ENCODE peak calls at places on chromosome 22, in five cellular contexts. X is neuronal stem cell, N is AG09309, C is astrocyte of the spinal cord, G is neural progenitor cell. A is an unnamed sample.

GRCh38 chr22:36860821-36861659 is at the start of gene NCF4:
- DNase-seq in X (no peak), N (no peak), C (no peak), G (no peak), A (no peak)

GRCh38 chr22:24147666-24148065 is 33.6 kb upstream of the SUSD2 start:
- DNase-seq in X (no peak), N (no peak), C (no peak), G (no peak), A (no peak)

GRCh38 chr22:37501610-37502341 is 15.6 kb upstream of the MFNG start:
- DNase-seq in X (no peak), N (peak; percentile 51), C (peak; percentile 92), G (no peak), A (no peak)

GRCh38 chr22:18000441-18001039 is 23.8 kb downstream of the MICAL3 start:
- DNase-seq in X (peak; percentile 43), N (no peak), C (no peak), G (peak; percentile 63), A (no peak)

GRCh38 chr22:41830174-41830573 is 2.7 kb upstream of the SREBF2 start:
- DNase-seq in X (no peak), N (no peak), C (no peak), G (no peak), A (no peak)

GRCh38 chr22:30340911-30341685 is 14.4 kb upstream of the TBC1D10A start:
- DNase-seq in X (no peak), N (no peak), C (no peak), G (no peak), A (no peak)

GRCh38 chr22:47304191-47304831 is 541.9 kb downstream of the TBC1D22A start:
- DNase-seq in X (no peak), N (no peak), C (no peak), G (no peak), A (no peak)

GRCh38 chr22:22111267-22111751 is 128.7 kb upstream of the TOP3B start:
- DNase-seq in X (no peak), N (no peak), C (peak; percentile 78), G (no peak), A (no peak)

GRCh38 chr22:24950272-24950902 is 2.1 kb upstream of the KIAA1671 start:
- DNase-seq in X (no peak), N (no peak), C (no peak), G (peak; percentile 72), A (peak; percentile 16)

GRCh38 chr22:17891427-17892167 is 117.3 kb upstream of the BID start:
- DNase-seq in X (no peak), N (no peak), C (no peak), G (peak; percentile 56), A (no peak)

GRCh38 chr22:19477321-19478085 is 1.5 kb downstream of the UFD1 start:
- DNase-seq in X (no peak), N (no peak), C (peak; percentile 21), G (no peak), A (no peak)

GRCh38 chr22:30245985-30246901 is at the start of gene LIF:
- DNase-seq in X (no peak), N (no peak), C (peak; percentile 82), G (peak; percentile 60), A (peak; percentile 15)

GRCh38 chr22:48844096-48844675 is 983.5 kb downstream of the BRD1 start:
- DNase-seq in X (no peak), N (no peak), C (no peak), G (no peak), A (no peak)

DNA sequence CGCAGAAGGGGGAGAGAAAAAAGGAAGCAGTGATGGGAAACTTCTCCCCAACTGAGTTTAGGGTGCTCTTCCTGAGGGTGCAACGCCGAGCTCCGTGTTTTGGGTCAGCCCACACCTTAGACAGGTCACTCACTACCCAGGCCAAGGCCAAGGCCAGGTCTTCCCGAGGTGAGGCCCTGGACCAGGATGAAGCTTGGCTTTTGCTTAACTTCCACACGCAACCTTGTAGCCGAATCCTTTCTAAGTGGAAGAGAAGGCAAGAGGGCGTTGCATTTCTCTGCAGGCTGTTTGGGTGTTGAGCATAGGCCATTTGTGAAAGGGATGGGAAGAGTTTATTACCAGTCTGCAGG is 1.4 kb downstream of the KREMEN1 start:
- DNase-seq in X (no peak), N (no peak), C (no peak), G (no peak), A (no peak)
- H3K4me3 ChIP-seq in X (peak overlapping the region; percentile 87), N (peak overlapping the region; percentile 63), C (no peak overlapping the region), G (peak overlapping the region; percentile 46), A (peak overlapping the region; percentile 71)

GRCh38 chr22:46039531-46039930 is 62.6 kb upstream of the WNT7B start:
- DNase-seq in X (no peak), N (no peak), C (no peak), G (no peak), A (no peak)

GRCh38 chr22:46040471-46041465 is 63.8 kb upstream of the WNT7B start:
- DNase-seq in X (no peak), N (no peak), C (no peak), G (no peak), A (no peak)

GRCh38 chr22:46043339-46043738 is 66.4 kb upstream of the WNT7B start:
- DNase-seq in X (no peak), N (no peak), C (no peak), G (no peak), A (peak; percentile 8)

GRCh38 chr22:46042786-46043185 is 65.8 kb upstream of the WNT7B start:
- DNase-seq in X (no peak), N (no peak), C (no peak), G (no peak), A (no peak)

GRCh38 chr22:46041642-46042041 is 64.7 kb upstream of the WNT7B start:
- DNase-seq in X (no peak), N (no peak), C (no peak), G (no peak), A (no peak)
- H3K4me3 ChIP-seq in X (no peak overlapping the region), N (no peak overlapping the region), C (no peak overlapping the region), G (no peak overlapping the region), A (no peak overlapping the region)

DNA sequence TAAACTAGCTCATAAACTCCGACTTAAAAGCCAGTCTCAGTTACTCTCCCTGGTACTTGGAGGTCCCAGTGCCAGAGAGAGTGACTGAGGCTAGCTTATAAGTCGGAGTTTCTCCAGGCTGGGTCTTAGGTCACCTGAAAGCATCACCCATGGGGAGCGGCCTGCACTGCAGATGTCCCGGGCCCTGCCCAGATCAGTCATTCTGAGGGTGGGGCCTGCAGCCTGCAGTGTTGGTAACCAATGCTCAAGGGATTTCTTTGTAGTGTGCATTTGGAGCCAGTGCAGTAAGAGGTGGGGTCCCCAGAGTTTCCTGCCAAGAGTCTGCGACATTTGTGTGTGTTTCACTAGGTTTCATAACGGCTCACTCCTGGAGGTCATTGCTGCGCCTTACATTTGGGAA is 14.8 kb downstream of the TAB1 start:
- DNase-seq in X (no peak), N (no peak), C (no peak), G (no peak), A (no peak)
- H3K4me3 ChIP-seq in X (no peak overlapping the region), N (no peak overlapping the region), C (no peak overlapping the region), G (no peak overlapping the region), A (no peak overlapping the region)

GRCh38 chr22:44360686-44361381 is 48.1 kb upstream of the SHISAL1 start:
- DNase-seq in X (no peak), N (peak; percentile 77), C (peak; percentile 71), G (peak; percentile 50), A (no peak)
- H3K4me3 ChIP-seq in X (no peak overlapping the region), N (no peak overlapping the region), C (no peak overlapping the region), G (no peak overlapping the region), A (no peak overlapping the region)

A was measured in HAP-1.